ENCODE peak calls at places on chromosomes 4 and X, in nine cellular contexts. Y is heart right ventricle, R is cardiac muscle cell, E is right lobe of liver, J is tibial nerve, I is colonic mucosa, B is stomach, Z is left lung, A is A549. O is an unnamed sample.

GRCh38 chr4:86901864-86902263 is 9.6 kb upstream of the C4orf36 start:
- DNase-seq in E (no peak), R (no peak), J (no peak), Z (no peak), A (no peak), I (no peak), B (no peak), Y (no peak), O (no peak)

GRCh38 chr4:40377462-40378385 is 42.6 kb downstream of the CHRNA9 start:
- DNase-seq in R (no peak), A (no peak), E (no peak), I (peak), J (no peak), B (no peak), Y (no peak), Z (no peak), O (no peak)

GRCh38 chr4:81030617-81031388 is at the start of gene BMP3:
- DNase-seq in R (peak), Z (peak), B (no peak), A (no peak), J (peak), Y (no peak), I (peak), E (no peak), O (no peak)

GRCh38 chr4:17577660-17578481 is 873 bp downstream of the LAP3 start:
- DNase-seq in J (no peak), Y (peak), Z (peak), E (peak), R (peak), I (peak), A (peak), B (peak), O (peak)

GRCh38 chr4:111398906-111399330 is 746.3 kb upstream of the FAM241A start:
- DNase-seq in Z (no peak), J (no peak), Y (no peak), E (no peak), A (no peak), B (no peak), I (no peak), R (peak), O (no peak)

GRCh38 chr4:151658959-151659593 is 101.7 kb downstream of the GATB start:
- DNase-seq in I (no peak), A (no peak), Z (no peak), E (no peak), R (no peak), J (no peak), B (no peak), Y (no peak), O (no peak)

GRCh38 chr4:68373513-68373912 is 23.6 kb upstream of the YTHDC1 start:
- DNase-seq in Y (peak), I (peak), A (no peak), E (peak), B (peak), Z (peak), J (peak), R (peak), O (peak)

GRCh38 chr4:34512631-34513030 is 1731.7 kb downstream of the ARAP2 start:
- DNase-seq in I (no peak), B (no peak), R (no peak), J (no peak), Z (no peak), Y (no peak), A (no peak), E (no peak), O (no peak)

GRCh38 chrX:48496660-48497059 is 12.1 kb upstream of the PORCN start:
- DNase-seq in E (peak), R (no peak), Y (no peak), I (no peak), A (no peak), Z (no peak), B (no peak), J (no peak), O (no peak)

GRCh38 chr4:138724530-138724929 is 291.1 kb upstream of the NOCT start:
- DNase-seq in A (no peak), Y (no peak), R (no peak), I (no peak), Z (no peak), B (no peak), J (no peak), E (no peak), O (no peak)

GRCh38 chr4:68732653-68733466 is 62.4 kb upstream of the UGT2B15 start:
- DNase-seq in Z (no peak), E (no peak), I (peak), J (no peak), Y (no peak), R (peak), A (peak), B (no peak), O (no peak)

GRCh38 chr4:107130157-107130556 is 94.0 kb upstream of the DKK2 start:
- DNase-seq in Y (no peak), J (no peak), Z (no peak), B (no peak), I (no peak), R (no peak), E (no peak), A (no peak), O (no peak)

GRCh38 chr4:6309755-6310154 is 40.1 kb downstream of the WFS1 start:
- DNase-seq in E (no peak), Y (no peak), B (no peak), A (no peak), J (no peak), I (no peak), R (no peak), Z (no peak), O (no peak)

GRCh38 chrX:41599507-41599906 is 89.3 kb upstream of the GPR34 start:
- DNase-seq in R (no peak), Z (no peak), J (no peak), B (no peak), I (no peak), Y (no peak), A (no peak), E (no peak), O (no peak)

GRCh38 chr4:149164282-149164681 is 651.4 kb downstream of the IQCM start:
- DNase-seq in Z (no peak), R (peak), E (no peak), J (no peak), I (no peak), A (no peak), B (no peak), Y (no peak), O (no peak)

GRCh38 chrX:133921764-133922389 is 63.5 kb downstream of the GPC3 start:
- DNase-seq in J (no peak), I (peak), Y (peak), B (peak), A (peak), Z (no peak), R (peak), E (peak), O (no peak)

GRCh38 chrX:141652315-141652714 is 46.2 kb downstream of the SPANXD start:
- DNase-seq in Y (no peak), Z (no peak), A (no peak), E (no peak), B (no peak), I (no peak), R (no peak), J (no peak), O (no peak)

GRCh38 chrX:143994206-143994605 is 110.3 kb downstream of the UBE2NL start:
- DNase-seq in B (no peak), E (no peak), Z (no peak), J (no peak), A (no peak), R (no peak), I (no peak), Y (no peak), O (no peak)

GRCh38 chr4:109588176-109588575 is 28.1 kb downstream of the MCUB start:
- DNase-seq in R (no peak), Y (no peak), J (no peak), Z (no peak), B (no peak), A (no peak), E (no peak), I (no peak), O (no peak)

GRCh38 chr4:168071304-168071703 is 21.0 kb upstream of the ANXA10 start:
- DNase-seq in Y (no peak), Z (no peak), B (no peak), I (no peak), E (no peak), A (no peak), R (no peak), J (no peak), O (no peak)

GRCh38 chrX:70046978-70047377 is 2.8 kb downstream of the AWAT2 start:
- DNase-seq in J (no peak), E (no peak), B (no peak), Y (no peak), I (no peak), A (no peak), R (no peak), Z (no peak), O (no peak)

GRCh38 chr4:26992657-26993361 is 132.2 kb downstream of the STIM2 start:
- DNase-seq in I (no peak), A (no peak), B (no peak), Y (no peak), R (peak), Z (no peak), J (no peak), E (no peak), O (no peak)

GRCh38 chrX:150421816-150422215 is 58.7 kb downstream of the MAMLD1 start:
- DNase-seq in Y (peak), Z (no peak), J (no peak), E (peak), B (no peak), A (no peak), I (no peak), R (no peak), O (no peak)

GRCh38 chr4:21991050-21991449 is 42.5 kb upstream of the KCNIP4 start:
- DNase-seq in J (no peak), I (peak), R (no peak), Z (no peak), A (no peak), E (no peak), Y (no peak), B (no peak), O (no peak)

GRCh38 chr4:163335384-163335783 is 3.0 kb upstream of the NPY1R start:
- DNase-seq in R (no peak), J (no peak), Z (no peak), B (no peak), I (no peak), E (no peak), A (no peak), Y (no peak), O (no peak)

GRCh38 chr4:163330828-163331628 is 1.4 kb downstream of the NPY1R start:
- DNase-seq in R (no peak), B (no peak), E (peak), J (no peak), Y (no peak), I (no peak), Z (peak), A (no peak), O (no peak)

GRCh38 chr4:163332526-163333405 is at the start of gene NPY1R:
- DNase-seq in B (peak), R (peak), Z (peak), J (peak), E (peak), I (peak), A (peak), Y (peak), O (peak)

DNA sequence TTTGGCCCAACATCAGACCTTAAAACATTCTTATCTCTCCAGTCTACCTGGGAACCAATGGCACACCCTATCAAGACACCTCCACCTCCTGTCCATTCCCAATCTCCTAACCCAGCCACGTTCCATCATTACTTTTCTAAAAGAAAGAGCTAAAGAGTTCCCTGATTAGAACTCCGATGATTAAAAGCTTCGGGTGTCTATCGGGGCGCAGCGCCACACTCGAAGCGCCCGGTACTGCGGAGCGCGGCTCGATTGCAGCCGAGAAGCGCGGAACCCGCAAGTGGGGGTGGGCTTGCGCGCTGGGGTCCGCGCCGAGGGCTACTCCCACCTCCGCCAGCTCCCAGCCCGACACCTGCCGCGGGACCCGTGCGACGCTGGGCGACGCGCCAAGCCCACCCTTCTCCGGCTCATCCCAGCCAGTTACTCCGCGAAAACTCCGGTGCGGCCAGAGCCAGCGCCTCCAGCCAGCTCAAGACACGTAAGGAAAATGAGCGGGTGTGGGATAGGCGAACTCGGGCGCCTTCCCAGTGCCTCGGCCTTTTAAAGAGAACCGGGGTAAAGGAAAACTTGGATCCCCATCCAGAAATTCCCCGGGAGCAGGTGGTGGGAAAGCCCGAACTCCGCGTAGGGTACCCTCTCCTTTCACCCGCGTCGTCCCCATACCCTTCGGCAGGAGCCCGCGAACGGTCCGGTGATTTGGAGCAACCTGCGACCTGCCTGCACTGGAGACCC is 601 bp downstream of the NPY1R start:
- DNase-seq in B (no peak), A (peak), Y (peak), J (no peak), R (peak), I (no peak), Z (peak), E (peak), O (no peak)
- H3K4me3 ChIP-seq in B (peak), A (peak), Y (peak), J (peak), R (peak), I (peak), Z (peak), E (peak), O (peak)

GRCh38 chr4:155232432-155232831 is 24.0 kb downstream of the NPY2R start:
- DNase-seq in I (no peak), A (no peak), B (no peak), Y (no peak), E (no peak), R (no peak), J (no peak), Z (no peak), O (no peak)
- TF ChIP-seq CTCF in I (no peak), A (no peak), B (no peak), Y (no peak), E (no peak), R (no peak), J (no peak), Z (no peak), O (no peak)

GRCh38 chrX:154729439-154729838 is 21.4 kb downstream of the GAB3 start:
- DNase-seq in E (no peak), Z (no peak), Y (no peak), B (no peak), J (no peak), R (no peak), A (no peak), I (no peak), O (no peak)
- H3K27ac ChIP-seq in E (no peak), Z (peak), Y (peak), B (peak), J (peak), R (no peak), A (no peak), I (no peak), O (peak)

GRCh38 chr4:1792832-1793495 is at the start of gene FGFR3:
- DNase-seq in E (no peak), R (peak), Y (peak), A (peak), I (peak), Z (no peak), J (no peak), B (peak), O (no peak)
- H3K4me3 ChIP-seq in E (peak), R (peak), Y (peak), A (peak), I (peak), Z (peak), J (peak), B (peak), O (peak)

GRCh38 chrX:2701600-2701999 is 10.5 kb downstream of the CD99 start:
- DNase-seq in I (no peak), Y (no peak), A (no peak), E (no peak), J (no peak), B (no peak), Z (no peak), R (peak), O (no peak)

GRCh38 chrX:2700405-2701320 is 9.6 kb downstream of the CD99 start:
- DNase-seq in E (no peak), R (no peak), Y (no peak), Z (no peak), J (no peak), A (no peak), I (no peak), B (no peak), O (no peak)

GRCh38 chrX:2705461-2705860 is 14.4 kb downstream of the CD99 start:
- DNase-seq in R (no peak), I (no peak), J (no peak), Z (no peak), Y (no peak), E (no peak), A (no peak), B (no peak), O (no peak)

GRCh38 chrX:2705036-2705435 is 13.9 kb downstream of the CD99 start:
- DNase-seq in R (no peak), A (no peak), Z (no peak), Y (no peak), J (no peak), B (no peak), I (no peak), E (no peak), O (no peak)

DNA sequence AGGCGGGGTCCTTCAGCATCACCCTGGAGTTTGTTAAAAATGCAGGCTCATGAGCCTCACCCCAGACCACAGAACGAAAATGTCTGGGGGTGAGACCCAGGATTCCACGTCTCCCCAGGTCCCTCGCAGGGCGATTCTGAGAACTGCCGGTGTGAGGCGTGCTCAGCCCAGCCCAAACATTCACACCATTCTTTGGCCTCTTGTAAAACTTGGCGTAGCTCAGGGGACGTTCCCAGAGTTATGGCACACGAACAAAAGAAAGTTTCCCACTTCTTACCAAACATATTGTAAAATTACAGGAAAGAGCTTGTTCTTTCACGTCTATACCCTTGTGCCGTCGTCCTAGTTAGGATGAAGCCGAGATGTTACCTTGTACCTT is 12.9 kb downstream of the CD99 start:
- DNase-seq in Z (no peak), I (peak), Y (peak), J (no peak), E (no peak), A (no peak), B (no peak), R (no peak), O (no peak)
- TF ChIP-seq CTCF in Z (peak), I (peak), Y (peak), J (no peak), E (no peak), A (no peak), B (no peak), R (peak), O (no peak)

DNA sequence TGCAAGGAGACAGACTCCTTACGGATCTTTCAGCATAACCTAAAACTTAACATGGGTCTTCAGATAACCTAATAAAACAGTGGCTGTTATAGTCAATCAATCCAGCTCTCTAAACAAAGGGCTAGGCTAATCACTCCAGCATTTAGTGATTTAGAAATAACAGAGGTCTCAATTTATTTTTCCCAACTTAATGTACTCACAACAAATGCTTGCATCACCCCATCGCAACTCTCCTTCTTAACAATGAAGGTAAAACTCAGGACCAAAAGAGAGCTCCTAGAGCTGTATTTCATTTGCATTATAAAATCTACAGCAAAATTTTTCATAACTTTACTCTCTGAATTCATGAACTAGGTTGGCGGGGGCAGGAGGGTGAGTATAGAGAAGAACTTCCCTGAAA is 1.1 kb downstream of the LIN54 start:
- DNase-seq in Z (no peak), A (no peak), J (no peak), R (no peak), B (no peak), E (no peak), I (no peak), Y (no peak), O (no peak)
- H3K27ac ChIP-seq in Z (peak), A (peak), J (peak), R (peak), B (peak), E (no peak), I (peak), Y (no peak), O (no peak)

DNA sequence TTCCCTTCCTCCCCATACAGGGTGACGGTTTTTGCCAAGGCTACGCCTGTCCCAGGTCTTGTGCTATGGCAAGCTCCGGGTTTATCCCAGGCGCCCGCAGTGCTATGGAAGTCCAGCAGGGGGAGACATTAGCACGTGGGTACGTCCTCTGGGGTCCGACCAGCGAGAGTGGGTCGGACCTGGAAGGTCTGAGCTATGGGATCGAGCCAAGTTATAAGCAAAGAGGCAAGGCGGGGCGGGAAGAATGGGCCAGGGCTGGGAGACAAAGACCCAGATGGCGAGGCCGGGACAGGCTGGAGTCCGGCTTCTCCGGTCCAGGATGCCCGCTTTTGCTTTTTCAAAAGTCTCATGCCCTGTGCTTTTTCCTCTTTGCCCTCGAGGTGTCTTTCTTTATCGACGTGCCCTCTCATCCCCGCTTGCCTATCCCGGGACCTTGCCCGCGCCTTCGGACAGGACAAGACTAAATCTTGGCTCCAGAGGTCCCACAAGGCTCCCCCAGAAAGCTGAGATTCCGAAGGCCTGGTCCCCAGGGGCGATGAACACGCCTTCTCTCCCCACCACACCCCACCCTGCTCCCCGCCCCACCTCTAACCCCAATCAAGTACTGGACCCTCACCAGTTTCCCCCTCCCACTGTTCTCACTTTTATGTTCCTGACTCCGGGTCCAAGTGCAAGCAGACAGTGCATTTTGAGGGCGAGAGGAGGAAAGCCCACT is 816 bp upstream of the EFNB1 start:
- DNase-seq in I (peak), E (peak), J (peak), A (peak), R (peak), Y (peak), Z (peak), B (peak), O (peak)
- H3K4me3 ChIP-seq in I (peak), E (no peak), J (peak), A (peak), R (peak), Y (peak), Z (no peak), B (peak), O (peak)

DNA sequence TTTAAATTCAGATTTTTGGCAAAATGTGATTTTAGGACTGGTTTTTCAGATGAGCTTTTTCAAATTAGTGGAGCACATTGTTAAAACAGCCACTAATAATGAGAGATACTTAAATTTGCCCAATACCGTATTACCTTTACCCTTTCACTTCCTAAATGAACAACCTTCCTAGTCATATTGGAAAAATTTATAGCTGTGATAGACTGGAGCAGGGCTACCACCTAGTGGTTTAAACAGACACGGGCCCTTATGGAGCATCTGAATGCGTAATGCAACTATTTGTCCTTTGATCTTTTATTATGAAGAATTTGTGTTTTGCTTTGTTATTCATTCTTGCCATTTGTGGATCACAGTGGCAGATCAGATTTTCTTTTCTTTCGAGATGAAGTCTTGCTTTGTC is 72.7 kb downstream of the KDM6A start:
- DNase-seq in E (no peak), Y (no peak), Z (no peak), B (no peak), I (no peak), J (no peak), A (no peak), R (no peak), O (no peak)
- TF ChIP-seq CTCF in E (peak), Y (peak), Z (no peak), B (no peak), I (peak), J (no peak), A (no peak), R (no peak), O (no peak)

O was measured in ascending aorta.